ENCODE peak calls at places on chromosome 5, in ten cellular contexts. E, A, M, Z, C, D, K, T, Y and V are unnamed samples.

GRCh38 chr5:43038523-43038989 is 1.6 kb downstream of the ANXA2R start:
- DNase-seq in K (peak), C (no peak), Z (no peak), A (peak), E (peak), D (no peak), T (no peak), Y (no peak), M (peak), V (no peak)

GRCh38 chr5:7664208-7664607 is 186.7 kb downstream of the CFAP90 start:
- DNase-seq in A (no peak), T (no peak), Y (no peak), K (no peak), C (no peak), D (no peak), M (no peak), E (no peak), Z (no peak), V (no peak)

GRCh38 chr5:112533315-112533867 is 114.3 kb upstream of the EPB41L4A start:
- DNase-seq in T (no peak), D (no peak), Y (no peak), A (peak), C (no peak), Z (no peak), K (no peak), E (peak), M (no peak), V (no peak)

GRCh38 chr5:127648997-127649550 is at the start of gene CTXN3:
- DNase-seq in K (no peak), C (no peak), A (no peak), T (peak), Z (no peak), Y (no peak), E (peak), D (no peak), M (no peak), V (no peak)

GRCh38 chr5:172451771-172452197 is 2.5 kb downstream of the SH3PXD2B start:
- DNase-seq in M (no peak), T (no peak), E (no peak), Y (no peak), C (no peak), K (peak), D (peak), Z (peak), A (peak), V (no peak)

GRCh38 chr5:71701409-71701808 is 17.7 kb upstream of the CARTPT start:
- DNase-seq in D (no peak), A (no peak), T (no peak), M (no peak), K (no peak), E (no peak), Y (no peak), Z (no peak), C (no peak), V (no peak)

GRCh38 chr5:10445352-10445751 is 3.7 kb downstream of the ROPN1L start:
- DNase-seq in K (peak), C (no peak), M (no peak), E (no peak), Y (no peak), D (no peak), Z (no peak), A (no peak), T (no peak), V (no peak)

GRCh38 chr5:121158433-121158832 is 693.2 kb upstream of the FTMT start:
- DNase-seq in T (peak), Y (no peak), K (no peak), E (no peak), D (no peak), C (no peak), A (no peak), M (no peak), Z (no peak), V (no peak)

GRCh38 chr5:74765201-74765600 is 1.7 kb downstream of the GFM2 start:
- DNase-seq in K (peak), A (no peak), T (no peak), D (peak), C (no peak), M (no peak), Y (no peak), E (peak), Z (no peak), V (no peak)

GRCh38 chr5:67963789-67964519 is 251.6 kb upstream of the PIK3R1 start:
- DNase-seq in M (no peak), T (no peak), K (no peak), E (peak), C (no peak), Y (no peak), D (no peak), Z (no peak), A (no peak), V (no peak)

GRCh38 chr5:43602456-43602817 is 543 bp upstream of the NNT start:
- DNase-seq in Z (no peak), A (peak), D (peak), Y (peak), K (peak), T (peak), C (peak), E (peak), M (peak), V (peak)

GRCh38 chr5:16568875-16569580 is 47.8 kb downstream of the RETREG1 start:
- DNase-seq in M (no peak), Z (no peak), D (peak), C (no peak), Y (no peak), K (no peak), T (no peak), E (peak), A (no peak), V (no peak)